ENCODE peak calls at places on chromosomes 1 and 21, in five cellular contexts. One of them, this sample, is unnamed.
A peak's percentile ranks its signal among the peaks of the same experiment; 100 is the strongest.

GRCh38 chr1:81803423-81804103 is 2.8 kb downstream of the ADGRL2 start:
- DNase-seq in stimulated activated CD4-positive, alpha-beta T cell treated with anti-CD3 and anti-CD28 coated beads, Interleukin-2, amount 100 ng/mL, for 24 hours: no peak
- DNase-seq in epithelial cell of esophagus: peak; percentile 55
- DNase-seq in PC-9: peak; percentile 6
- DNase-seq in activated CD4-positive, alpha-beta T cell treated with anti-CD3 and anti-CD28 coated beads, Interleukin-2, amount 50 U/mL, for 1 hour: no peak
- DNase-seq in this sample: no peak

GRCh38 chr1:229270547-229271447 is at the start of gene RAB4A:
- DNase-seq in epithelial cell of esophagus: peak; percentile 85
- DNase-seq in PC-9: peak; percentile 89
- DNase-seq in stimulated activated CD4-positive, alpha-beta T cell treated with anti-CD3 and anti-CD28 coated beads, Interleukin-2, amount 100 ng/mL, for 24 hours: peak; percentile 80
- DNase-seq in activated CD4-positive, alpha-beta T cell treated with anti-CD3 and anti-CD28 coated beads, Interleukin-2, amount 50 U/mL, for 1 hour: peak; percentile 64
- DNase-seq in this sample: peak; percentile 65

GRCh38 chr1:209855623-209856022 is 27.9 kb downstream of the UTP25 start:
- DNase-seq in epithelial cell of esophagus: no peak
- DNase-seq in activated CD4-positive, alpha-beta T cell treated with anti-CD3 and anti-CD28 coated beads, Interleukin-2, amount 50 U/mL, for 1 hour: no peak
- DNase-seq in stimulated activated CD4-positive, alpha-beta T cell treated with anti-CD3 and anti-CD28 coated beads, Interleukin-2, amount 100 ng/mL, for 24 hours: no peak
- DNase-seq in PC-9: no peak
- DNase-seq in this sample: no peak

GRCh38 chr1:43704838-43705237 is 2.5 kb upstream of the ST3GAL3 start:
- DNase-seq in epithelial cell of esophagus: peak; percentile 37
- DNase-seq in stimulated activated CD4-positive, alpha-beta T cell treated with anti-CD3 and anti-CD28 coated beads, Interleukin-2, amount 100 ng/mL, for 24 hours: no peak
- DNase-seq in PC-9: no peak
- DNase-seq in activated CD4-positive, alpha-beta T cell treated with anti-CD3 and anti-CD28 coated beads, Interleukin-2, amount 50 U/mL, for 1 hour: no peak
- DNase-seq in this sample: no peak

GRCh38 chr21:28516011-28516410 is 476.7 kb downstream of the LTN1 start:
- DNase-seq in epithelial cell of esophagus: no peak
- DNase-seq in stimulated activated CD4-positive, alpha-beta T cell treated with anti-CD3 and anti-CD28 coated beads, Interleukin-2, amount 100 ng/mL, for 24 hours: no peak
- DNase-seq in activated CD4-positive, alpha-beta T cell treated with anti-CD3 and anti-CD28 coated beads, Interleukin-2, amount 50 U/mL, for 1 hour: no peak
- DNase-seq in PC-9: no peak
- DNase-seq in this sample: no peak

GRCh38 chr1:91278754-91279153 is 125.9 kb downstream of the HFM1 start:
- DNase-seq in PC-9: no peak
- DNase-seq in epithelial cell of esophagus: peak; percentile 27
- DNase-seq in activated CD4-positive, alpha-beta T cell treated with anti-CD3 and anti-CD28 coated beads, Interleukin-2, amount 50 U/mL, for 1 hour: no peak
- DNase-seq in stimulated activated CD4-positive, alpha-beta T cell treated with anti-CD3 and anti-CD28 coated beads, Interleukin-2, amount 100 ng/mL, for 24 hours: no peak
- DNase-seq in this sample: peak; percentile 12

GRCh38 chr1:1554926-1555915 is 14.8 kb upstream of the TMEM240 start:
- DNase-seq in epithelial cell of esophagus: peak; percentile 73
- DNase-seq in activated CD4-positive, alpha-beta T cell treated with anti-CD3 and anti-CD28 coated beads, Interleukin-2, amount 50 U/mL, for 1 hour: no peak
- DNase-seq in PC-9: no peak
- DNase-seq in stimulated activated CD4-positive, alpha-beta T cell treated with anti-CD3 and anti-CD28 coated beads, Interleukin-2, amount 100 ng/mL, for 24 hours: no peak
- DNase-seq in this sample: no peak

GRCh38 chr1:110513511-110513910 is 5.5 kb downstream of the KCNA10 start:
- DNase-seq in activated CD4-positive, alpha-beta T cell treated with anti-CD3 and anti-CD28 coated beads, Interleukin-2, amount 50 U/mL, for 1 hour: no peak
- DNase-seq in PC-9: no peak
- DNase-seq in epithelial cell of esophagus: peak; percentile 30
- DNase-seq in stimulated activated CD4-positive, alpha-beta T cell treated with anti-CD3 and anti-CD28 coated beads, Interleukin-2, amount 100 ng/mL, for 24 hours: no peak
- DNase-seq in this sample: no peak

GRCh38 chr1:225767591-225768540 is 9.8 kb upstream of the SRP9 start:
- DNase-seq in epithelial cell of esophagus: peak; percentile 79
- DNase-seq in stimulated activated CD4-positive, alpha-beta T cell treated with anti-CD3 and anti-CD28 coated beads, Interleukin-2, amount 100 ng/mL, for 24 hours: no peak
- DNase-seq in PC-9: peak; percentile 73
- DNase-seq in activated CD4-positive, alpha-beta T cell treated with anti-CD3 and anti-CD28 coated beads, Interleukin-2, amount 50 U/mL, for 1 hour: no peak
- DNase-seq in this sample: no peak

GRCh38 chr1:109368464-109368863 is 29.3 kb downstream of the SORT1 start:
- DNase-seq in stimulated activated CD4-positive, alpha-beta T cell treated with anti-CD3 and anti-CD28 coated beads, Interleukin-2, amount 100 ng/mL, for 24 hours: no peak
- DNase-seq in PC-9: no peak
- DNase-seq in activated CD4-positive, alpha-beta T cell treated with anti-CD3 and anti-CD28 coated beads, Interleukin-2, amount 50 U/mL, for 1 hour: no peak
- DNase-seq in epithelial cell of esophagus: no peak
- DNase-seq in this sample: no peak

GRCh38 chr1:244048566-244049141 is 2.4 kb upstream of the ZBTB18 start:
- DNase-seq in activated CD4-positive, alpha-beta T cell treated with anti-CD3 and anti-CD28 coated beads, Interleukin-2, amount 50 U/mL, for 1 hour: no peak
- DNase-seq in epithelial cell of esophagus: no peak
- DNase-seq in PC-9: no peak
- DNase-seq in stimulated activated CD4-positive, alpha-beta T cell treated with anti-CD3 and anti-CD28 coated beads, Interleukin-2, amount 100 ng/mL, for 24 hours: no peak
- DNase-seq in this sample: no peak

GRCh38 chr1:8266436-8267165 is 51.3 kb upstream of the SLC45A1 start:
- DNase-seq in stimulated activated CD4-positive, alpha-beta T cell treated with anti-CD3 and anti-CD28 coated beads, Interleukin-2, amount 100 ng/mL, for 24 hours: no peak
- DNase-seq in epithelial cell of esophagus: no peak
- DNase-seq in activated CD4-positive, alpha-beta T cell treated with anti-CD3 and anti-CD28 coated beads, Interleukin-2, amount 50 U/mL, for 1 hour: no peak
- DNase-seq in PC-9: no peak
- DNase-seq in this sample: no peak

GRCh38 chr1:89938171-89939055 is 56.5 kb upstream of the ZNF326 start:
- DNase-seq in activated CD4-positive, alpha-beta T cell treated with anti-CD3 and anti-CD28 coated beads, Interleukin-2, amount 50 U/mL, for 1 hour: no peak
- DNase-seq in epithelial cell of esophagus: peak; percentile 21
- DNase-seq in stimulated activated CD4-positive, alpha-beta T cell treated with anti-CD3 and anti-CD28 coated beads, Interleukin-2, amount 100 ng/mL, for 24 hours: no peak
- DNase-seq in PC-9: no peak
- DNase-seq in this sample: no peak

GRCh38 chr1:213284626-213285025 is 233.6 kb downstream of the RPS6KC1 start:
- DNase-seq in activated CD4-positive, alpha-beta T cell treated with anti-CD3 and anti-CD28 coated beads, Interleukin-2, amount 50 U/mL, for 1 hour: no peak
- DNase-seq in PC-9: no peak
- DNase-seq in epithelial cell of esophagus: no peak
- DNase-seq in stimulated activated CD4-positive, alpha-beta T cell treated with anti-CD3 and anti-CD28 coated beads, Interleukin-2, amount 100 ng/mL, for 24 hours: no peak
- DNase-seq in this sample: no peak

GRCh38 chr1:26827663-26828062 is 1.2 kb downstream of the ZDHHC18 start:
- DNase-seq in activated CD4-positive, alpha-beta T cell treated with anti-CD3 and anti-CD28 coated beads, Interleukin-2, amount 50 U/mL, for 1 hour: no peak
- DNase-seq in epithelial cell of esophagus: no peak
- DNase-seq in PC-9: no peak
- DNase-seq in stimulated activated CD4-positive, alpha-beta T cell treated with anti-CD3 and anti-CD28 coated beads, Interleukin-2, amount 100 ng/mL, for 24 hours: no peak
- DNase-seq in this sample: no peak

GRCh38 chr21:41583274-41583790 is 75.4 kb upstream of the TMPRSS2 start:
- DNase-seq in PC-9: peak; percentile 77
- DNase-seq in activated CD4-positive, alpha-beta T cell treated with anti-CD3 and anti-CD28 coated beads, Interleukin-2, amount 50 U/mL, for 1 hour: no peak
- DNase-seq in stimulated activated CD4-positive, alpha-beta T cell treated with anti-CD3 and anti-CD28 coated beads, Interleukin-2, amount 100 ng/mL, for 24 hours: no peak
- DNase-seq in epithelial cell of esophagus: peak; percentile 85
- DNase-seq in this sample: no peak

GRCh38 chr1:111208921-111209320 is 8.5 kb upstream of the DENND2D start:
- DNase-seq in epithelial cell of esophagus: peak; percentile 71
- DNase-seq in activated CD4-positive, alpha-beta T cell treated with anti-CD3 and anti-CD28 coated beads, Interleukin-2, amount 50 U/mL, for 1 hour: no peak
- DNase-seq in stimulated activated CD4-positive, alpha-beta T cell treated with anti-CD3 and anti-CD28 coated beads, Interleukin-2, amount 100 ng/mL, for 24 hours: no peak
- DNase-seq in PC-9: no peak
- DNase-seq in this sample: no peak

GRCh38 chr1:25033828-25034451 is 103.9 kb upstream of the RUNX3 start:
- DNase-seq in activated CD4-positive, alpha-beta T cell treated with anti-CD3 and anti-CD28 coated beads, Interleukin-2, amount 50 U/mL, for 1 hour: no peak
- DNase-seq in epithelial cell of esophagus: no peak
- DNase-seq in PC-9: no peak
- DNase-seq in stimulated activated CD4-positive, alpha-beta T cell treated with anti-CD3 and anti-CD28 coated beads, Interleukin-2, amount 100 ng/mL, for 24 hours: no peak
- DNase-seq in this sample: no peak

GRCh38 chr1:217524787-217525520 is 105.9 kb downstream of the GPATCH2 start:
- DNase-seq in PC-9: no peak
- DNase-seq in activated CD4-positive, alpha-beta T cell treated with anti-CD3 and anti-CD28 coated beads, Interleukin-2, amount 50 U/mL, for 1 hour: no peak
- DNase-seq in epithelial cell of esophagus: no peak
- DNase-seq in stimulated activated CD4-positive, alpha-beta T cell treated with anti-CD3 and anti-CD28 coated beads, Interleukin-2, amount 100 ng/mL, for 24 hours: no peak
- DNase-seq in this sample: no peak

GRCh38 chr1:76939107-76939816 is 72.0 kb downstream of the ST6GALNAC5 start:
- DNase-seq in epithelial cell of esophagus: no peak
- DNase-seq in PC-9: no peak
- DNase-seq in stimulated activated CD4-positive, alpha-beta T cell treated with anti-CD3 and anti-CD28 coated beads, Interleukin-2, amount 100 ng/mL, for 24 hours: no peak
- DNase-seq in activated CD4-positive, alpha-beta T cell treated with anti-CD3 and anti-CD28 coated beads, Interleukin-2, amount 50 U/mL, for 1 hour: no peak
- DNase-seq in this sample: no peak

GRCh38 chr1:68293609-68294353 is 61.5 kb upstream of the WLS start:
- DNase-seq in activated CD4-positive, alpha-beta T cell treated with anti-CD3 and anti-CD28 coated beads, Interleukin-2, amount 50 U/mL, for 1 hour: no peak
- DNase-seq in epithelial cell of esophagus: no peak
- DNase-seq in PC-9: no peak
- DNase-seq in stimulated activated CD4-positive, alpha-beta T cell treated with anti-CD3 and anti-CD28 coated beads, Interleukin-2, amount 100 ng/mL, for 24 hours: no peak
- DNase-seq in this sample: no peak

GRCh38 chr1:55180075-55180670 is 35.0 kb downstream of the USP24 start:
- DNase-seq in PC-9: no peak
- DNase-seq in epithelial cell of esophagus: no peak
- DNase-seq in stimulated activated CD4-positive, alpha-beta T cell treated with anti-CD3 and anti-CD28 coated beads, Interleukin-2, amount 100 ng/mL, for 24 hours: no peak
- DNase-seq in activated CD4-positive, alpha-beta T cell treated with anti-CD3 and anti-CD28 coated beads, Interleukin-2, amount 50 U/mL, for 1 hour: no peak
- DNase-seq in this sample: no peak

GRCh38 chr1:16018308-16018707 is 465 bp upstream of the HSPB7 start:
- DNase-seq in epithelial cell of esophagus: no peak
- DNase-seq in PC-9: no peak
- DNase-seq in stimulated activated CD4-positive, alpha-beta T cell treated with anti-CD3 and anti-CD28 coated beads, Interleukin-2, amount 100 ng/mL, for 24 hours: no peak
- DNase-seq in activated CD4-positive, alpha-beta T cell treated with anti-CD3 and anti-CD28 coated beads, Interleukin-2, amount 50 U/mL, for 1 hour: no peak
- DNase-seq in this sample: no peak

GRCh38 chr1:208431721-208432120 is 187.5 kb upstream of the PLXNA2 start:
- DNase-seq in PC-9: no peak
- DNase-seq in activated CD4-positive, alpha-beta T cell treated with anti-CD3 and anti-CD28 coated beads, Interleukin-2, amount 50 U/mL, for 1 hour: no peak
- DNase-seq in epithelial cell of esophagus: peak; percentile 72
- DNase-seq in stimulated activated CD4-positive, alpha-beta T cell treated with anti-CD3 and anti-CD28 coated beads, Interleukin-2, amount 100 ng/mL, for 24 hours: no peak
- DNase-seq in this sample: no peak

GRCh38 chr1:147753084-147753483 is 7.3 kb downstream of the GJA5 start:
- DNase-seq in PC-9: no peak
- DNase-seq in activated CD4-positive, alpha-beta T cell treated with anti-CD3 and anti-CD28 coated beads, Interleukin-2, amount 50 U/mL, for 1 hour: no peak
- DNase-seq in stimulated activated CD4-positive, alpha-beta T cell treated with anti-CD3 and anti-CD28 coated beads, Interleukin-2, amount 100 ng/mL, for 24 hours: no peak
- DNase-seq in epithelial cell of esophagus: peak; percentile 45
- DNase-seq in this sample: no peak

GRCh38 chr1:19091539-19091938 is 118.5 kb downstream of the UBR4 start:
- DNase-seq in epithelial cell of esophagus: no peak
- DNase-seq in PC-9: no peak
- DNase-seq in stimulated activated CD4-positive, alpha-beta T cell treated with anti-CD3 and anti-CD28 coated beads, Interleukin-2, amount 100 ng/mL, for 24 hours: no peak
- DNase-seq in activated CD4-positive, alpha-beta T cell treated with anti-CD3 and anti-CD28 coated beads, Interleukin-2, amount 50 U/mL, for 1 hour: no peak
- DNase-seq in this sample: no peak

GRCh38 chr1:152777510-152778137 is 2.7 kb downstream of the LCE1F start:
- DNase-seq in epithelial cell of esophagus: peak; percentile 61
- DNase-seq in PC-9: peak; percentile 4
- DNase-seq in stimulated activated CD4-positive, alpha-beta T cell treated with anti-CD3 and anti-CD28 coated beads, Interleukin-2, amount 100 ng/mL, for 24 hours: peak; percentile 17
- DNase-seq in activated CD4-positive, alpha-beta T cell treated with anti-CD3 and anti-CD28 coated beads, Interleukin-2, amount 50 U/mL, for 1 hour: no peak
- DNase-seq in this sample: peak; percentile 28

GRCh38 chr1:168497376-168497952 is 46.3 kb downstream of the XCL2 start:
- DNase-seq in PC-9: no peak
- DNase-seq in epithelial cell of esophagus: no peak
- DNase-seq in activated CD4-positive, alpha-beta T cell treated with anti-CD3 and anti-CD28 coated beads, Interleukin-2, amount 50 U/mL, for 1 hour: no peak
- DNase-seq in stimulated activated CD4-positive, alpha-beta T cell treated with anti-CD3 and anti-CD28 coated beads, Interleukin-2, amount 100 ng/mL, for 24 hours: no peak
- DNase-seq in this sample: no peak

GRCh38 chr1:94481473-94481933 is 60.1 kb downstream of the F3 start:
- DNase-seq in activated CD4-positive, alpha-beta T cell treated with anti-CD3 and anti-CD28 coated beads, Interleukin-2, amount 50 U/mL, for 1 hour: peak; percentile 5
- DNase-seq in PC-9: peak; percentile 56
- DNase-seq in epithelial cell of esophagus: peak; percentile 92
- DNase-seq in stimulated activated CD4-positive, alpha-beta T cell treated with anti-CD3 and anti-CD28 coated beads, Interleukin-2, amount 100 ng/mL, for 24 hours: peak; percentile 14
- DNase-seq in this sample: peak; percentile 69

GRCh38 chr1:41315482-41315823 is 45.8 kb upstream of the FOXO6 start:
- DNase-seq in epithelial cell of esophagus: no peak
- DNase-seq in activated CD4-positive, alpha-beta T cell treated with anti-CD3 and anti-CD28 coated beads, Interleukin-2, amount 50 U/mL, for 1 hour: no peak
- DNase-seq in stimulated activated CD4-positive, alpha-beta T cell treated with anti-CD3 and anti-CD28 coated beads, Interleukin-2, amount 100 ng/mL, for 24 hours: no peak
- DNase-seq in PC-9: no peak
- DNase-seq in this sample: no peak

GRCh38 chr1:30990594-30990993 is 74.9 kb downstream of the PUM1 start:
- DNase-seq in stimulated activated CD4-positive, alpha-beta T cell treated with anti-CD3 and anti-CD28 coated beads, Interleukin-2, amount 100 ng/mL, for 24 hours: no peak
- DNase-seq in epithelial cell of esophagus: no peak
- DNase-seq in activated CD4-positive, alpha-beta T cell treated with anti-CD3 and anti-CD28 coated beads, Interleukin-2, amount 50 U/mL, for 1 hour: no peak
- DNase-seq in PC-9: no peak
- DNase-seq in this sample: no peak

GRCh38 chr1:171788696-171789095 is 7.2 kb downstream of the METTL13 start:
- DNase-seq in PC-9: no peak
- DNase-seq in stimulated activated CD4-positive, alpha-beta T cell treated with anti-CD3 and anti-CD28 coated beads, Interleukin-2, amount 100 ng/mL, for 24 hours: no peak
- DNase-seq in activated CD4-positive, alpha-beta T cell treated with anti-CD3 and anti-CD28 coated beads, Interleukin-2, amount 50 U/mL, for 1 hour: no peak
- DNase-seq in epithelial cell of esophagus: peak; percentile 81
- DNase-seq in this sample: no peak